ENCODE peak calls at places on chromosomes 5 and 9, in five cellular contexts. One of them, this sample, is unnamed.

GRCh38 chr5:111415053-111415452 is 97.3 kb downstream of the STARD4 start:
- DNase-seq in sigmoid colon: no peak
- DNase-seq in CD14-positive monocyte: no peak
- DNase-seq in tibial nerve: no peak
- DNase-seq in fibroblast of the aortic adventitia: no peak
- DNase-seq in this sample: no peak

GRCh38 chr9:27188426-27188825 is 79.4 kb downstream of the TEK start:
- DNase-seq in sigmoid colon: no peak
- DNase-seq in CD14-positive monocyte: no peak
- DNase-seq in tibial nerve: no peak
- DNase-seq in fibroblast of the aortic adventitia: no peak
- DNase-seq in this sample: no peak

GRCh38 chr5:134905246-134905996 is 490 bp downstream of the PCBD2 start:
- DNase-seq in sigmoid colon: peak; percentile 77
- DNase-seq in CD14-positive monocyte: no peak
- DNase-seq in tibial nerve: peak; percentile 55
- DNase-seq in fibroblast of the aortic adventitia: peak; percentile 80
- DNase-seq in this sample: no peak

GRCh38 chr9:114988962-114989599 is 58.7 kb upstream of the TNFSF8 start:
- DNase-seq in sigmoid colon: no peak
- DNase-seq in CD14-positive monocyte: peak; percentile 86
- DNase-seq in tibial nerve: no peak
- DNase-seq in fibroblast of the aortic adventitia: no peak
- DNase-seq in this sample: no peak

GRCh38 chr9:114643906-114644305 is 13.7 kb downstream of the TEX53 start:
- DNase-seq in sigmoid colon: no peak
- DNase-seq in CD14-positive monocyte: no peak
- DNase-seq in tibial nerve: no peak
- DNase-seq in fibroblast of the aortic adventitia: peak; percentile 8
- DNase-seq in this sample: no peak

GRCh38 chr9:126151031-126151670 is 175.5 kb upstream of the MVB12B start:
- DNase-seq in sigmoid colon: no peak
- DNase-seq in CD14-positive monocyte: no peak
- DNase-seq in tibial nerve: no peak
- DNase-seq in fibroblast of the aortic adventitia: peak; percentile 0
- DNase-seq in this sample: no peak

GRCh38 chr5:175344331-175345200 is 99.4 kb downstream of the DRD1 start:
- DNase-seq in sigmoid colon: no peak
- DNase-seq in CD14-positive monocyte: no peak
- DNase-seq in tibial nerve: no peak
- DNase-seq in fibroblast of the aortic adventitia: peak; percentile 79
- DNase-seq in this sample: no peak

GRCh38 chr5:1725641-1726468 is 73.8 kb downstream of the MRPL36 start:
- DNase-seq in sigmoid colon: peak; percentile 45
- DNase-seq in CD14-positive monocyte: peak; percentile 22
- DNase-seq in tibial nerve: no peak
- DNase-seq in fibroblast of the aortic adventitia: no peak
- DNase-seq in this sample: no peak

GRCh38 chr5:107294669-107295068 is 376.1 kb downstream of the EFNA5 start:
- DNase-seq in sigmoid colon: no peak
- DNase-seq in CD14-positive monocyte: no peak
- DNase-seq in tibial nerve: no peak
- DNase-seq in fibroblast of the aortic adventitia: no peak
- DNase-seq in this sample: no peak

GRCh38 chr5:176771102-176771845 is 39.1 kb upstream of the UNC5A start:
- DNase-seq in sigmoid colon: peak; percentile 10
- DNase-seq in CD14-positive monocyte: no peak
- DNase-seq in tibial nerve: no peak
- DNase-seq in fibroblast of the aortic adventitia: no peak
- DNase-seq in this sample: no peak

GRCh38 chr9:121404906-121405305 is 34.9 kb upstream of the STOM start:
- DNase-seq in sigmoid colon: no peak
- DNase-seq in CD14-positive monocyte: no peak
- DNase-seq in tibial nerve: no peak
- DNase-seq in fibroblast of the aortic adventitia: no peak
- DNase-seq in this sample: no peak

GRCh38 chr9:72585737-72586136 is 64.3 kb downstream of the TMC1 start:
- DNase-seq in sigmoid colon: no peak
- DNase-seq in CD14-positive monocyte: peak; percentile 84
- DNase-seq in tibial nerve: no peak
- DNase-seq in fibroblast of the aortic adventitia: peak; percentile 60
- DNase-seq in this sample: no peak

GRCh38 chr9:21165516-21165915 is 944 bp downstream of the IFNA21 start:
- DNase-seq in sigmoid colon: no peak
- DNase-seq in CD14-positive monocyte: no peak
- DNase-seq in tibial nerve: no peak
- DNase-seq in fibroblast of the aortic adventitia: no peak
- DNase-seq in this sample: no peak

GRCh38 chr5:150670961-150671337 is 9.9 kb downstream of the MYOZ3 start:
- DNase-seq in sigmoid colon: no peak
- DNase-seq in CD14-positive monocyte: no peak
- DNase-seq in tibial nerve: no peak
- DNase-seq in fibroblast of the aortic adventitia: peak; percentile 45
- DNase-seq in this sample: no peak

GRCh38 chr9:124350485-124351263 is 64.6 kb downstream of the PSMB7 start:
- DNase-seq in sigmoid colon: peak; percentile 49
- DNase-seq in CD14-positive monocyte: peak; percentile 24
- DNase-seq in tibial nerve: no peak
- DNase-seq in fibroblast of the aortic adventitia: no peak
- DNase-seq in this sample: no peak

GRCh38 chr9:80995759-80996158 is 693.6 kb downstream of the TLE1 start:
- DNase-seq in sigmoid colon: no peak
- DNase-seq in CD14-positive monocyte: no peak
- DNase-seq in tibial nerve: no peak
- DNase-seq in fibroblast of the aortic adventitia: peak; percentile 17
- DNase-seq in this sample: no peak

GRCh38 chr5:57824047-57824446 is 341.4 kb upstream of the ACTBL2 start:
- DNase-seq in sigmoid colon: no peak
- DNase-seq in CD14-positive monocyte: no peak
- DNase-seq in tibial nerve: no peak
- DNase-seq in fibroblast of the aortic adventitia: peak; percentile 82
- DNase-seq in this sample: no peak

GRCh38 chr9:123832858-123833257 is 97.1 kb downstream of the DENND1A start:
- DNase-seq in sigmoid colon: no peak
- DNase-seq in CD14-positive monocyte: no peak
- DNase-seq in tibial nerve: no peak
- DNase-seq in fibroblast of the aortic adventitia: no peak
- DNase-seq in this sample: no peak

GRCh38 chr5:1203311-1203967 is 2.0 kb downstream of the SLC6A19 start:
- DNase-seq in sigmoid colon: no peak
- DNase-seq in CD14-positive monocyte: no peak
- DNase-seq in tibial nerve: no peak
- DNase-seq in fibroblast of the aortic adventitia: no peak
- DNase-seq in this sample: no peak

GRCh38 chr9:115204827-115205506 is 87.0 kb upstream of the TNC start:
- DNase-seq in sigmoid colon: no peak
- DNase-seq in CD14-positive monocyte: no peak
- DNase-seq in tibial nerve: no peak
- DNase-seq in fibroblast of the aortic adventitia: peak; percentile 77
- DNase-seq in this sample: no peak

GRCh38 chr9:21609506-21609905 is 127.4 kb upstream of the IFNE start:
- DNase-seq in sigmoid colon: no peak
- DNase-seq in CD14-positive monocyte: no peak
- DNase-seq in tibial nerve: no peak
- DNase-seq in fibroblast of the aortic adventitia: peak; percentile 63
- DNase-seq in this sample: no peak

GRCh38 chr9:91451431-91452270 is 28.0 kb upstream of the NFIL3 start:
- DNase-seq in sigmoid colon: no peak
- DNase-seq in CD14-positive monocyte: no peak
- DNase-seq in tibial nerve: no peak
- DNase-seq in fibroblast of the aortic adventitia: peak; percentile 8
- DNase-seq in this sample: no peak

GRCh38 chr9:18778846-18779245 is 254.2 kb downstream of the SAXO1 start:
- DNase-seq in sigmoid colon: no peak
- DNase-seq in CD14-positive monocyte: no peak
- DNase-seq in tibial nerve: no peak
- DNase-seq in fibroblast of the aortic adventitia: no peak
- DNase-seq in this sample: no peak

GRCh38 chr9:35798658-35799366 is 7.4 kb downstream of the NPR2 start:
- DNase-seq in sigmoid colon: no peak
- DNase-seq in CD14-positive monocyte: no peak
- DNase-seq in tibial nerve: no peak
- DNase-seq in fibroblast of the aortic adventitia: no peak
- DNase-seq in this sample: no peak

GRCh38 chr9:126788046-126788445 is 16.8 kb upstream of the ZBTB43 start:
- DNase-seq in sigmoid colon: no peak
- DNase-seq in CD14-positive monocyte: no peak
- DNase-seq in tibial nerve: no peak
- DNase-seq in fibroblast of the aortic adventitia: peak; percentile 63
- DNase-seq in this sample: no peak

GRCh38 chr9:135320943-135321342 is 158.6 kb upstream of the PPP1R26 start:
- DNase-seq in sigmoid colon: no peak
- DNase-seq in CD14-positive monocyte: no peak
- DNase-seq in tibial nerve: no peak
- DNase-seq in fibroblast of the aortic adventitia: no peak
- DNase-seq in this sample: no peak

GRCh38 chr9:127194881-127195713 is 69.5 kb upstream of the GARNL3 start:
- DNase-seq in sigmoid colon: no peak
- DNase-seq in CD14-positive monocyte: no peak
- DNase-seq in tibial nerve: no peak
- DNase-seq in fibroblast of the aortic adventitia: no peak
- DNase-seq in this sample: no peak

GRCh38 chr5:132466453-132467291 is 23.9 kb downstream of the IRF1 start:
- DNase-seq in sigmoid colon: peak; percentile 66
- DNase-seq in CD14-positive monocyte: peak; percentile 93
- DNase-seq in tibial nerve: no peak
- DNase-seq in fibroblast of the aortic adventitia: no peak
- DNase-seq in this sample: no peak

GRCh38 chr5:1735320-1735970 is 64.2 kb downstream of the MRPL36 start:
- DNase-seq in sigmoid colon: no peak
- DNase-seq in CD14-positive monocyte: peak; percentile 41
- DNase-seq in tibial nerve: no peak
- DNase-seq in fibroblast of the aortic adventitia: no peak
- DNase-seq in this sample: no peak

GRCh38 chr9:124411514-124412227 is 3.6 kb downstream of the PSMB7 start:
- DNase-seq in sigmoid colon: no peak
- DNase-seq in CD14-positive monocyte: no peak
- DNase-seq in tibial nerve: no peak
- DNase-seq in fibroblast of the aortic adventitia: peak; percentile 83
- DNase-seq in this sample: no peak

GRCh38 chr5:173800340-173800739 is 87.8 kb upstream of the CPEB4 start:
- DNase-seq in sigmoid colon: no peak
- DNase-seq in CD14-positive monocyte: no peak
- DNase-seq in tibial nerve: no peak
- DNase-seq in fibroblast of the aortic adventitia: no peak
- DNase-seq in this sample: no peak

GRCh38 chr9:130058154-130058553 is 4.4 kb downstream of the GPR107 start:
- DNase-seq in sigmoid colon: peak; percentile 19
- DNase-seq in CD14-positive monocyte: no peak
- DNase-seq in tibial nerve: no peak
- DNase-seq in fibroblast of the aortic adventitia: no peak
- DNase-seq in this sample: no peak
- TF ChIP-seq CTCF in sigmoid colon: no peak
- TF ChIP-seq CTCF in CD14-positive monocyte: peak; percentile 44
- TF ChIP-seq CTCF in tibial nerve: no peak
- TF ChIP-seq CTCF in fibroblast of the aortic adventitia: peak; percentile 34
- TF ChIP-seq CTCF in this sample: no peak

DNA sequence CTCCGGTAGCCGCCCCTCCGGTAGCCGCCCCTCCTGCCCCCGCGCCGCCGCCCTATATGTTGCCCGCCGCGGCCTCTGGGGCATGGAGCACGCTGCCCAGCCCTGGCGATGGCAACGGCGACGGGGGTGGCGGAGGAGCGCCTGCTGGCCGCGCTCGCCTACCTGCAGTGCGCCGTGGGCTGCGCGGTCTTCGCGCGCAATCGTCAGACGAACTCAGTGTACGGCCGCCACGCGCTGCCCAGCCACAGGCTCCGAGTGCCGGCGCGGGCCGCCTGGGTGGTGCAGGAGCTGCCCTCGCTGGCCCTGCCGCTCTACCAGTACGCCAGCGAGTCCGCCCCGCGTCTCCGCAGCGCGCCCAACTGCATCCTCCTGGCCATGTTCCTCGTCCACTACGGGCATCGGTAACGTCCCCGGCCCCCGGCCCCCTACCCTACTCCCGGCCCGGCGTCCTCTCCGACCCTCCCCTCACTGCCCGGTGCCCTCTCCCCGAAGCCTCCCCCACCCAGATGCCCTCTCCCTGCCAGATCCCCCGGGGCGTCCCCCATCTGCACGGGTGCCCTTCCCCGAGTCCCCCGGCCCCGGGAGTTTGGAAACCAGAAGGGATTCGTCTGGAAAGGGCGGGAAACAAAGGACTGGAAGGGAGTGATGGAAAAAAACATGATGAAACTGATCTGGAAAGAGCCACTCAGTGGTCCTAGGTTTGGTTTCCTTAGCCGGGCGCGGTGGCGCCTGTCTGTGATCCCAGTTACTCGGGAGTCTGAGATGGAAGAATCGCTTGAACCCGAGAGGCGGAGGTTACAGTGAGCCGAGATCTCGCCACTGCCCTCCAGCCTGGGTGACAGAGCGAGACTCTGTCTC is 458 bp downstream of the SRD5A1 start:
- DNase-seq in sigmoid colon: peak; percentile 72
- DNase-seq in CD14-positive monocyte: no peak
- DNase-seq in tibial nerve: no peak
- DNase-seq in fibroblast of the aortic adventitia: peak; percentile 20
- DNase-seq in this sample: no peak
- TF ChIP-seq CTCF in sigmoid colon: no peak
- TF ChIP-seq CTCF in CD14-positive monocyte: no peak
- TF ChIP-seq CTCF in tibial nerve: no peak
- TF ChIP-seq CTCF in fibroblast of the aortic adventitia: no peak
- TF ChIP-seq CTCF in this sample: no peak

GRCh38 chr5:109374625-109375024 is 35.1 kb downstream of the PJA2 start:
- DNase-seq in sigmoid colon: no peak
- DNase-seq in CD14-positive monocyte: no peak
- DNase-seq in tibial nerve: no peak
- DNase-seq in fibroblast of the aortic adventitia: peak; percentile 31
- DNase-seq in this sample: no peak
- TF ChIP-seq CTCF in sigmoid colon: no peak
- TF ChIP-seq CTCF in CD14-positive monocyte: no peak
- TF ChIP-seq CTCF in tibial nerve: no peak
- TF ChIP-seq CTCF in fibroblast of the aortic adventitia: peak; percentile 29
- TF ChIP-seq CTCF in this sample: no peak

DNA sequence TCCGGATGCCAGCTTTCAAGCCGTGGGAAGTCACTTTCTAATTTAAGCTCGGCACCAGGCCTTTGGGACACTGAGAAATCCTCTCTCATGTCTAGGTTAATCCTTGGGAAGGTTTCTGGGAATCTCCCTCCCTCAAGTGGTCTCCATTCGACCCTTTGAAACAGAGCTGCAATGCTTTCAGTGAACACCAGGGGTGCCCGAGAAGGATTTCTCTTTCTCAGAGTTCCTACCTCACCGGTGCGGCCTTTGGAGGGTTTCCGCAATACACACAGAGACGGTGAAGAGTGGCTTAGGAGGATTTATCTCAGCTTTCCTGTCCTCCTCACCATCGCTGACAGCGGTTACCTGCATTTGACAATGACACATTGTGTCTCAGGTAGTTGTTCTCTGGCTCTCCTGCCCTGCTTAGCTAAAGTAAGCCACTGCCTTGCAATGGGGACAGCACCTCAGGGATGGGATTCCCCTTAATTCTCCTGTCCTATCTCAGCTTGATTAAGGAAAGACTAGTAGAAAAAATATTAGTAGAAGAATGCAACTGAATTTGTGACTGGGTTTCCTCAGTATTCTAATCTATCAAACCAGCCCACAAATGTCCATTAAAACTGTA is 180.6 kb downstream of the GABRG2 start:
- DNase-seq in sigmoid colon: no peak
- DNase-seq in CD14-positive monocyte: no peak
- DNase-seq in tibial nerve: no peak
- DNase-seq in fibroblast of the aortic adventitia: no peak
- DNase-seq in this sample: no peak
- TF ChIP-seq CTCF in sigmoid colon: no peak
- TF ChIP-seq CTCF in CD14-positive monocyte: peak; percentile 33
- TF ChIP-seq CTCF in tibial nerve: no peak
- TF ChIP-seq CTCF in fibroblast of the aortic adventitia: no peak
- TF ChIP-seq CTCF in this sample: peak; percentile 12

GRCh38 chr9:88651682-88652633 is 117.0 kb downstream of the NXNL2 start:
- DNase-seq in sigmoid colon: peak; percentile 96
- DNase-seq in CD14-positive monocyte: no peak
- DNase-seq in tibial nerve: peak; percentile 93
- DNase-seq in fibroblast of the aortic adventitia: peak; percentile 99
- DNase-seq in this sample: no peak
- TF ChIP-seq CTCF in sigmoid colon: no peak
- TF ChIP-seq CTCF in CD14-positive monocyte: no peak
- TF ChIP-seq CTCF in tibial nerve: peak; percentile 21
- TF ChIP-seq CTCF in fibroblast of the aortic adventitia: peak; percentile 53
- TF ChIP-seq CTCF in this sample: no peak

This sample was measured in D721Med.